ENCODE peak calls at places on chromosomes 3 and 15, in seven cellular contexts. One of them, this sample, is unnamed.

GRCh38 chr15:85727068-85727467 is 67.7 kb downstream of the KLHL25 start:
- DNase-seq in HCT116: no peak
- DNase-seq in HepG2: no peak
- DNase-seq in spleen: no peak
- DNase-seq in sigmoid colon: peak; percentile 81
- DNase-seq in K562: no peak
- DNase-seq in Panc1: no peak
- DNase-seq in this sample: no peak

GRCh38 chr3:126508539-126508938 is 9.0 kb downstream of the UROC1 start:
- DNase-seq in HepG2: no peak
- DNase-seq in Panc1: no peak
- DNase-seq in sigmoid colon: peak; percentile 56
- DNase-seq in K562: no peak
- DNase-seq in HCT116: peak; percentile 8
- DNase-seq in spleen: peak; percentile 61
- DNase-seq in this sample: no peak

GRCh38 chr15:58115692-58116091 is 22.5 kb upstream of the AQP9 start:
- DNase-seq in sigmoid colon: no peak
- DNase-seq in Panc1: no peak
- DNase-seq in spleen: no peak
- DNase-seq in K562: peak; percentile 40
- DNase-seq in HCT116: peak; percentile 2
- DNase-seq in HepG2: peak; percentile 9
- DNase-seq in this sample: no peak

GRCh38 chr3:121943434-121943833 is 49.2 kb downstream of the SLC15A2 start:
- DNase-seq in spleen: no peak
- DNase-seq in K562: no peak
- DNase-seq in HepG2: peak; percentile 6
- DNase-seq in HCT116: no peak
- DNase-seq in sigmoid colon: no peak
- DNase-seq in Panc1: no peak
- DNase-seq in this sample: no peak

GRCh38 chr3:128378631-128379347 is 87.9 kb downstream of the DNAJB8 start:
- DNase-seq in K562: no peak
- DNase-seq in spleen: no peak
- DNase-seq in HCT116: no peak
- DNase-seq in sigmoid colon: peak; percentile 77
- DNase-seq in HepG2: no peak
- DNase-seq in Panc1: no peak
- DNase-seq in this sample: no peak

GRCh38 chr3:135803291-135803690 is 162.2 kb upstream of the PPP2R3A start:
- DNase-seq in spleen: no peak
- DNase-seq in sigmoid colon: no peak
- DNase-seq in Panc1: no peak
- DNase-seq in HCT116: no peak
- DNase-seq in HepG2: no peak
- DNase-seq in K562: no peak
- DNase-seq in this sample: no peak

GRCh38 chr15:35751421-35752133 is 205.6 kb upstream of the DPH6 start:
- DNase-seq in spleen: no peak
- DNase-seq in K562: peak; percentile 53
- DNase-seq in HepG2: peak; percentile 52
- DNase-seq in sigmoid colon: peak; percentile 84
- DNase-seq in HCT116: peak; percentile 68
- DNase-seq in Panc1: peak; percentile 50
- DNase-seq in this sample: peak; percentile 73

GRCh38 chr15:36756707-36757106 is 177.3 kb downstream of the CDIN1 start:
- DNase-seq in Panc1: no peak
- DNase-seq in sigmoid colon: no peak
- DNase-seq in spleen: no peak
- DNase-seq in HCT116: no peak
- DNase-seq in HepG2: no peak
- DNase-seq in K562: no peak
- DNase-seq in this sample: no peak

GRCh38 chr15:58404020-58404419 is 27.8 kb upstream of the LIPC start:
- DNase-seq in spleen: no peak
- DNase-seq in HCT116: no peak
- DNase-seq in K562: no peak
- DNase-seq in HepG2: no peak
- DNase-seq in sigmoid colon: no peak
- DNase-seq in Panc1: no peak
- DNase-seq in this sample: no peak

GRCh38 chr3:194306771-194307640 is 44.1 kb downstream of the CPN2 start:
- DNase-seq in Panc1: no peak
- DNase-seq in HepG2: no peak
- DNase-seq in HCT116: no peak
- DNase-seq in spleen: peak; percentile 75
- DNase-seq in sigmoid colon: peak; percentile 40
- DNase-seq in K562: no peak
- DNase-seq in this sample: no peak

GRCh38 chr3:62164196-62164595 is 209.2 kb downstream of the FEZF2 start:
- DNase-seq in spleen: no peak
- DNase-seq in Panc1: no peak
- DNase-seq in HCT116: no peak
- DNase-seq in HepG2: no peak
- DNase-seq in sigmoid colon: no peak
- DNase-seq in K562: no peak
- DNase-seq in this sample: no peak

GRCh38 chr15:90701048-90701447 is 16.1 kb upstream of the BLM start:
- DNase-seq in K562: no peak
- DNase-seq in HepG2: no peak
- DNase-seq in Panc1: no peak
- DNase-seq in HCT116: no peak
- DNase-seq in sigmoid colon: no peak
- DNase-seq in spleen: no peak
- DNase-seq in this sample: no peak

GRCh38 chr3:59245879-59246501 is 196.2 kb upstream of the CFAP20DC start:
- DNase-seq in Panc1: no peak
- DNase-seq in spleen: no peak
- DNase-seq in K562: no peak
- DNase-seq in sigmoid colon: no peak
- DNase-seq in HepG2: no peak
- DNase-seq in HCT116: no peak
- DNase-seq in this sample: no peak

GRCh38 chr3:20320489-20320888 is 134.5 kb upstream of the SGO1 start:
- DNase-seq in spleen: no peak
- DNase-seq in Panc1: no peak
- DNase-seq in sigmoid colon: no peak
- DNase-seq in HepG2: peak; percentile 96
- DNase-seq in HCT116: no peak
- DNase-seq in K562: no peak
- DNase-seq in this sample: peak; percentile 65

GRCh38 chr3:180829409-180830405 is 82.8 kb upstream of the FXR1 start:
- DNase-seq in spleen: peak; percentile 69
- DNase-seq in HCT116: no peak
- DNase-seq in HepG2: no peak
- DNase-seq in sigmoid colon: no peak
- DNase-seq in Panc1: no peak
- DNase-seq in K562: no peak
- DNase-seq in this sample: no peak

GRCh38 chr15:34719883-34720148 is 35.0 kb downstream of the GJD2 start:
- DNase-seq in HCT116: no peak
- DNase-seq in sigmoid colon: no peak
- DNase-seq in HepG2: no peak
- DNase-seq in spleen: no peak
- DNase-seq in Panc1: no peak
- DNase-seq in K562: no peak
- DNase-seq in this sample: no peak

GRCh38 chr3:126358038-126358815 is 1.0 kb upstream of the KLF15 start:
- DNase-seq in spleen: peak; percentile 76
- DNase-seq in HCT116: no peak
- DNase-seq in Panc1: no peak
- DNase-seq in HepG2: no peak
- DNase-seq in sigmoid colon: peak; percentile 81
- DNase-seq in K562: no peak
- DNase-seq in this sample: no peak

GRCh38 chr15:83379574-83379973 is 67.6 kb upstream of the SH3GL3 start:
- DNase-seq in spleen: no peak
- DNase-seq in Panc1: no peak
- DNase-seq in sigmoid colon: no peak
- DNase-seq in K562: no peak
- DNase-seq in HepG2: no peak
- DNase-seq in HCT116: peak; percentile 81
- DNase-seq in this sample: no peak
- H3K27ac ChIP-seq in spleen: no peak overlapping the region
- H3K27ac ChIP-seq in Panc1: no peak overlapping the region
- H3K27ac ChIP-seq in sigmoid colon: no peak overlapping the region
- H3K27ac ChIP-seq in K562: no peak overlapping the region
- H3K27ac ChIP-seq in HepG2: no peak overlapping the region
- H3K27ac ChIP-seq in HCT116: peak overlapping the region; percentile 51
- H3K27ac ChIP-seq in this sample: no peak overlapping the region

DNA sequence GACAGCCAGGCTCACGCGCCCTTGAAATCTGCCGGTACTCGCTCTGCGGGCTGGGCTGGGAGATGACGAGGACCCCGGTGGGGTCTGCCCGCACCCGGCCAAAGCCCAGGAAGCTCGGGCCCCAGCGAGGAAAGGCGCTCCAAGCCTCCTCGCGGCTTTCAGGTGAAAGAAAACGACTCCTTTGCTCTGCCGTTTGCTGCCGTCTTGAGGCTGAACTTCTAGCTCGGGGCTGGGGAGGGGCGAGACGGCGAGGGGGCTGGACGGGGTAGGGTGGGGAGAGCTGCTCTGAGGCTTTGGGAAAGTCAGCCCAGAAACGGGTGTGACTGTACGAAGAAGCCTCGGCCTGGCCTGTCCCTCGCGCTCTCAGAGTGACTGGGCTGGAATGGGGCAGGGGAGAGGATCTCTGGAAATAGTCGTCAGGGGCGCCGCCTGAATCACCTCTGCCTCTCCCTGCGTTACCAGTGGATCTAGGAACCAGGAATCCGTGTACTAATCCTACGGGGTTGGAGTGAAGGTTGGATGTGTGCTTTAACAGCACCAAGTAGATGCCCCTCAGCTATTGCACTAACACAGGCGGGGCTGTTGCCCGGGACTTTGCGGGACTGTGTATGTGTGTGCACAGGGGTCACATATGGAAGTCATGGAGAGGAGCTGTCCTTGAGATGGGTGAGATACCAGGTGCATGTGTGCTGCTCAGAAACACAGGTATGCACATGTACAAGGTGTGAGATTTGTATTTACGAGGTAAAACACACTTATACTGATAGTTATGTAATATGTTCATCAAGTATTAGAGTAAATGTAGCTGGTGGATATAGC is 495 bp downstream of the FOXL2NB start:
- DNase-seq in sigmoid colon: no peak
- DNase-seq in HCT116: no peak
- DNase-seq in K562: peak; percentile 64
- DNase-seq in Panc1: no peak
- DNase-seq in HepG2: no peak
- DNase-seq in spleen: peak; percentile 38
- DNase-seq in this sample: no peak
- H3K27me3 ChIP-seq in sigmoid colon: peaks cover 100% of the 10 kb centered on the region
- H3K27me3 ChIP-seq in HCT116: no peaks in the 10 kb centered on the region
- H3K27me3 ChIP-seq in K562: no peaks in the 10 kb centered on the region
- H3K27me3 ChIP-seq in Panc1: no peaks in the 10 kb centered on the region
- H3K27me3 ChIP-seq in HepG2: peaks cover 92% of the 10 kb centered on the region
- H3K27me3 ChIP-seq in spleen: peaks cover 100% of the 10 kb centered on the region
- H3K27me3 ChIP-seq in this sample: peaks cover 100% of the 10 kb centered on the region

GRCh38 chr15:101684384-101684783 is 32.2 kb upstream of the TM2D3 start:
- DNase-seq in HCT116: no peak
- DNase-seq in spleen: no peak
- DNase-seq in Panc1: peak; percentile 20
- DNase-seq in HepG2: no peak
- DNase-seq in K562: no peak
- DNase-seq in sigmoid colon: no peak
- DNase-seq in this sample: no peak
- TF ChIP-seq POLR2AphosphoS5 in HCT116: no peak
- TF ChIP-seq POLR2AphosphoS5 in spleen: no peak
- TF ChIP-seq POLR2AphosphoS5 in Panc1: no peak
- TF ChIP-seq POLR2AphosphoS5 in HepG2: no peak
- TF ChIP-seq POLR2AphosphoS5 in K562: no peak
- TF ChIP-seq POLR2AphosphoS5 in sigmoid colon: peak; percentile 90
- TF ChIP-seq POLR2AphosphoS5 in this sample: peak; percentile 57

GRCh38 chr15:76334438-76335004 is 2.1 kb upstream of the ISL2 start:
- DNase-seq in HepG2: no peak
- DNase-seq in K562: no peak
- DNase-seq in HCT116: no peak
- DNase-seq in Panc1: no peak
- DNase-seq in sigmoid colon: no peak
- DNase-seq in spleen: no peak
- DNase-seq in this sample: no peak

GRCh38 chr15:76335129-76335850 is 1.3 kb upstream of the ISL2 start:
- DNase-seq in HepG2: no peak
- DNase-seq in spleen: peak; percentile 82
- DNase-seq in K562: no peak
- DNase-seq in Panc1: no peak
- DNase-seq in sigmoid colon: peak; percentile 68
- DNase-seq in HCT116: no peak
- DNase-seq in this sample: no peak

GRCh38 chr15:76337047-76337738 is 620 bp downstream of the ISL2 start:
- DNase-seq in HepG2: peak; percentile 39
- DNase-seq in sigmoid colon: no peak
- DNase-seq in spleen: no peak
- DNase-seq in HCT116: no peak
- DNase-seq in Panc1: no peak
- DNase-seq in K562: peak; percentile 74
- DNase-seq in this sample: no peak

GRCh38 chr15:76336254-76337046 is at the start of gene ISL2:
- DNase-seq in Panc1: no peak
- DNase-seq in spleen: peak; percentile 91
- DNase-seq in HCT116: peak; percentile 94
- DNase-seq in K562: peak; percentile 99
- DNase-seq in HepG2: peak; percentile 95
- DNase-seq in sigmoid colon: peak; percentile 97
- DNase-seq in this sample: peak; percentile 67

GRCh38 chr15:76335851-76336253 is 721 bp upstream of the ISL2 start:
- DNase-seq in sigmoid colon: no peak
- DNase-seq in HepG2: no peak
- DNase-seq in spleen: no peak
- DNase-seq in K562: peak; percentile 44
- DNase-seq in HCT116: no peak
- DNase-seq in Panc1: no peak
- DNase-seq in this sample: no peak
- H3K27ac ChIP-seq in sigmoid colon: peak overlapping the region; percentile 53
- H3K27ac ChIP-seq in HepG2: peak overlapping the region; percentile 86
- H3K27ac ChIP-seq in spleen: peak overlapping the region; percentile 44
- H3K27ac ChIP-seq in K562: peak overlapping the region; percentile 90
- H3K27ac ChIP-seq in HCT116: peak overlapping the region; percentile 70
- H3K27ac ChIP-seq in Panc1: no peak overlapping the region
- H3K27ac ChIP-seq in this sample: peak overlapping the region; percentile 80

GRCh38 chr15:82950295-82950694 is 2.2 kb downstream of the HOMER2 start:
- DNase-seq in sigmoid colon: no peak
- DNase-seq in HepG2: no peak
- DNase-seq in HCT116: no peak
- DNase-seq in spleen: no peak
- DNase-seq in K562: no peak
- DNase-seq in Panc1: no peak
- DNase-seq in this sample: no peak
- H3K27me3 ChIP-seq in sigmoid colon: no peaks in the 10 kb centered on the region
- H3K27me3 ChIP-seq in HepG2: peaks cover 5% of the 10 kb centered on the region
- H3K27me3 ChIP-seq in HCT116: no peaks in the 10 kb centered on the region
- H3K27me3 ChIP-seq in spleen: peaks cover 39% of the 10 kb centered on the region
- H3K27me3 ChIP-seq in K562: peaks cover 51% of the 10 kb centered on the region
- H3K27me3 ChIP-seq in Panc1: no peaks in the 10 kb centered on the region
- H3K27me3 ChIP-seq in this sample: peaks cover 2% of the 10 kb centered on the region